ENCODE peak calls at places on chromosomes 12 and 14, in ten cellular contexts. One of them, this sample, is unnamed.

GRCh38 chr12:24948816-24949722 is at the start of gene BCAT1:
- DNase-seq in GF-D8: peak; percentile 31
- DNase-seq in AG04449: peak; percentile 49
- DNase-seq in anterior cingulate cortex: no peak
- DNase-seq in cardiac muscle cell: peak; percentile 67
- DNase-seq in coronary artery: peak; percentile 80
- DNase-seq in LHCN-M2: peak; percentile 76
- DNase-seq in colonic mucosa: peak; percentile 44
- DNase-seq in dorsolateral prefrontal cortex: peak; percentile 66
- DNase-seq in mucosa of descending colon: peak; percentile 43
- DNase-seq in this sample: peak; percentile 85

GRCh38 chr14:61388173-61388975 is 67.0 kb downstream of the PRKCH start:
- DNase-seq in GF-D8: no peak
- DNase-seq in AG04449: no peak
- DNase-seq in anterior cingulate cortex: no peak
- DNase-seq in cardiac muscle cell: no peak
- DNase-seq in coronary artery: no peak
- DNase-seq in LHCN-M2: peak; percentile 84
- DNase-seq in colonic mucosa: no peak
- DNase-seq in dorsolateral prefrontal cortex: no peak
- DNase-seq in mucosa of descending colon: no peak
- DNase-seq in this sample: no peak

GRCh38 chr14:54606631-54607133 is 39.8 kb downstream of the SAMD4A start:
- DNase-seq in GF-D8: no peak
- DNase-seq in AG04449: peak; percentile 90
- DNase-seq in anterior cingulate cortex: no peak
- DNase-seq in cardiac muscle cell: no peak
- DNase-seq in coronary artery: no peak
- DNase-seq in LHCN-M2: peak; percentile 77
- DNase-seq in colonic mucosa: no peak
- DNase-seq in dorsolateral prefrontal cortex: no peak
- DNase-seq in mucosa of descending colon: no peak
- DNase-seq in this sample: no peak

GRCh38 chr12:74412607-74413230 is 124.9 kb upstream of the ATXN7L3B start:
- DNase-seq in GF-D8: no peak
- DNase-seq in AG04449: no peak
- DNase-seq in anterior cingulate cortex: no peak
- DNase-seq in cardiac muscle cell: peak; percentile 24
- DNase-seq in coronary artery: no peak
- DNase-seq in LHCN-M2: peak; percentile 20
- DNase-seq in colonic mucosa: no peak
- DNase-seq in dorsolateral prefrontal cortex: no peak
- DNase-seq in mucosa of descending colon: no peak
- DNase-seq in this sample: no peak

GRCh38 chr12:17928708-17929366 is 161.2 kb downstream of the RERGL start:
- DNase-seq in GF-D8: no peak
- DNase-seq in AG04449: peak; percentile 23
- DNase-seq in anterior cingulate cortex: no peak
- DNase-seq in cardiac muscle cell: no peak
- DNase-seq in coronary artery: no peak
- DNase-seq in LHCN-M2: peak; percentile 86
- DNase-seq in colonic mucosa: no peak
- DNase-seq in dorsolateral prefrontal cortex: no peak
- DNase-seq in mucosa of descending colon: no peak
- DNase-seq in this sample: no peak

GRCh38 chr14:65361920-65362319 is 50.6 kb upstream of the FUT8 start:
- DNase-seq in GF-D8: no peak
- DNase-seq in AG04449: peak; percentile 42
- DNase-seq in anterior cingulate cortex: no peak
- DNase-seq in cardiac muscle cell: peak; percentile 11
- DNase-seq in coronary artery: no peak
- DNase-seq in LHCN-M2: peak; percentile 86
- DNase-seq in colonic mucosa: no peak
- DNase-seq in dorsolateral prefrontal cortex: no peak
- DNase-seq in mucosa of descending colon: no peak
- DNase-seq in this sample: no peak

GRCh38 chr12:5556033-5556614 is 124.2 kb downstream of the NTF3 start:
- DNase-seq in GF-D8: no peak
- DNase-seq in AG04449: no peak
- DNase-seq in anterior cingulate cortex: no peak
- DNase-seq in cardiac muscle cell: no peak
- DNase-seq in coronary artery: no peak
- DNase-seq in LHCN-M2: no peak
- DNase-seq in colonic mucosa: peak; percentile 34
- DNase-seq in dorsolateral prefrontal cortex: no peak
- DNase-seq in mucosa of descending colon: peak; percentile 44
- DNase-seq in this sample: no peak

GRCh38 chr12:95440401-95440800 is 33.6 kb upstream of the METAP2 start:
- DNase-seq in GF-D8: no peak
- DNase-seq in AG04449: no peak
- DNase-seq in anterior cingulate cortex: no peak
- DNase-seq in cardiac muscle cell: no peak
- DNase-seq in coronary artery: no peak
- DNase-seq in LHCN-M2: peak; percentile 53
- DNase-seq in colonic mucosa: no peak
- DNase-seq in dorsolateral prefrontal cortex: no peak
- DNase-seq in mucosa of descending colon: no peak
- DNase-seq in this sample: no peak

GRCh38 chr12:121214855-121215745 is 5.2 kb downstream of the P2RX4 start:
- DNase-seq in GF-D8: no peak
- DNase-seq in AG04449: peak; percentile 42
- DNase-seq in anterior cingulate cortex: no peak
- DNase-seq in cardiac muscle cell: no peak
- DNase-seq in coronary artery: no peak
- DNase-seq in LHCN-M2: peak; percentile 90
- DNase-seq in colonic mucosa: peak; percentile 67
- DNase-seq in dorsolateral prefrontal cortex: no peak
- DNase-seq in mucosa of descending colon: no peak
- DNase-seq in this sample: no peak

GRCh38 chr12:49233842-49234526 is 30.9 kb upstream of the TUBA1C start:
- DNase-seq in GF-D8: peak; percentile 97
- DNase-seq in AG04449: no peak
- DNase-seq in anterior cingulate cortex: peak; percentile 44
- DNase-seq in cardiac muscle cell: no peak
- DNase-seq in coronary artery: no peak
- DNase-seq in LHCN-M2: no peak
- DNase-seq in colonic mucosa: peak; percentile 37
- DNase-seq in dorsolateral prefrontal cortex: peak; percentile 89
- DNase-seq in mucosa of descending colon: peak; percentile 48
- DNase-seq in this sample: peak; percentile 94

GRCh38 chr14:91185721-91186120 is 58.8 kb downstream of the GPR68 start:
- DNase-seq in GF-D8: no peak
- DNase-seq in AG04449: no peak
- DNase-seq in anterior cingulate cortex: no peak
- DNase-seq in cardiac muscle cell: no peak
- DNase-seq in coronary artery: no peak
- DNase-seq in LHCN-M2: peak; percentile 77
- DNase-seq in colonic mucosa: no peak
- DNase-seq in dorsolateral prefrontal cortex: no peak
- DNase-seq in mucosa of descending colon: no peak
- DNase-seq in this sample: no peak

GRCh38 chr12:10018390-10018789 is 8.0 kb downstream of the CLEC12B start:
- DNase-seq in GF-D8: no peak
- DNase-seq in AG04449: no peak
- DNase-seq in anterior cingulate cortex: no peak
- DNase-seq in cardiac muscle cell: no peak
- DNase-seq in coronary artery: no peak
- DNase-seq in LHCN-M2: no peak
- DNase-seq in colonic mucosa: no peak
- DNase-seq in dorsolateral prefrontal cortex: no peak
- DNase-seq in mucosa of descending colon: no peak
- DNase-seq in this sample: no peak

This sample was measured in cardiac septum.